ENCODE peak calls at places on chromosomes 4 and X, in nine cellular contexts. One of them, this sample, is unnamed. For H3K9me2, the result is how much of the 10 kb centered on the place peaks cover.

GRCh38 chr4:141587897-141588296 is 48.5 kb upstream of the IL15 start:
- DNase-seq in GM23248: peak
- DNase-seq in MM.1S: no peak
- DNase-seq in HCT116: no peak
- DNase-seq in OCI-LY7: no peak
- DNase-seq in Karpas-422: no peak
- DNase-seq in PC-3: peak
- DNase-seq in SK-N-SH: no peak
- DNase-seq in PC-9: no peak
- DNase-seq in this sample: no peak

GRCh38 chrX:150547511-150548115 is 20.8 kb upstream of the MTM1 start:
- DNase-seq in GM23248: peak
- DNase-seq in MM.1S: peak
- DNase-seq in HCT116: no peak
- DNase-seq in OCI-LY7: no peak
- DNase-seq in Karpas-422: peak
- DNase-seq in PC-3: no peak
- DNase-seq in SK-N-SH: peak
- DNase-seq in PC-9: no peak
- DNase-seq in this sample: peak

GRCh38 chr4:52842788-52843187 is 19.3 kb upstream of the RASL11B start:
- DNase-seq in GM23248: no peak
- DNase-seq in MM.1S: no peak
- DNase-seq in HCT116: no peak
- DNase-seq in OCI-LY7: no peak
- DNase-seq in Karpas-422: no peak
- DNase-seq in PC-3: no peak
- DNase-seq in SK-N-SH: no peak
- DNase-seq in PC-9: no peak
- DNase-seq in this sample: no peak

GRCh38 chr4:74283614-74284013 is 24.7 kb upstream of the EPGN start:
- DNase-seq in GM23248: peak
- DNase-seq in MM.1S: no peak
- DNase-seq in HCT116: peak
- DNase-seq in OCI-LY7: no peak
- DNase-seq in Karpas-422: no peak
- DNase-seq in PC-3: peak
- DNase-seq in SK-N-SH: no peak
- DNase-seq in PC-9: peak
- DNase-seq in this sample: no peak

GRCh38 chrX:72120798-72121197 is 10.9 kb downstream of the RTL5 start:
- DNase-seq in GM23248: peak
- DNase-seq in MM.1S: no peak
- DNase-seq in HCT116: no peak
- DNase-seq in OCI-LY7: no peak
- DNase-seq in Karpas-422: no peak
- DNase-seq in PC-3: peak
- DNase-seq in SK-N-SH: peak
- DNase-seq in PC-9: no peak
- DNase-seq in this sample: no peak

GRCh38 chr4:89161841-89162240 is 50.5 kb downstream of the TIGD2 start:
- DNase-seq in GM23248: peak
- DNase-seq in MM.1S: no peak
- DNase-seq in HCT116: no peak
- DNase-seq in OCI-LY7: no peak
- DNase-seq in Karpas-422: no peak
- DNase-seq in PC-3: peak
- DNase-seq in SK-N-SH: no peak
- DNase-seq in PC-9: no peak
- DNase-seq in this sample: no peak

GRCh38 chr4:76987153-76987562 is 37.6 kb downstream of the SEPTIN11 start:
- DNase-seq in GM23248: peak
- DNase-seq in MM.1S: no peak
- DNase-seq in HCT116: no peak
- DNase-seq in OCI-LY7: no peak
- DNase-seq in Karpas-422: no peak
- DNase-seq in PC-3: no peak
- DNase-seq in SK-N-SH: no peak
- DNase-seq in PC-9: no peak
- DNase-seq in this sample: peak

GRCh38 chr4:163913571-163913970 is 419.1 kb downstream of the TMA16 start:
- DNase-seq in GM23248: no peak
- DNase-seq in MM.1S: no peak
- DNase-seq in HCT116: no peak
- DNase-seq in OCI-LY7: no peak
- DNase-seq in Karpas-422: no peak
- DNase-seq in PC-3: no peak
- DNase-seq in SK-N-SH: no peak
- DNase-seq in PC-9: no peak
- DNase-seq in this sample: no peak

GRCh38 chrX:8726031-8726652 is 5.8 kb downstream of the ANOS1 start:
- DNase-seq in GM23248: peak
- DNase-seq in MM.1S: no peak
- DNase-seq in HCT116: no peak
- DNase-seq in OCI-LY7: no peak
- DNase-seq in Karpas-422: no peak
- DNase-seq in PC-3: peak
- DNase-seq in SK-N-SH: no peak
- DNase-seq in PC-9: peak
- DNase-seq in this sample: peak

GRCh38 chrX:71867680-71868079 is 43.0 kb upstream of the NHSL2 start:
- DNase-seq in GM23248: no peak
- DNase-seq in MM.1S: no peak
- DNase-seq in HCT116: no peak
- DNase-seq in OCI-LY7: no peak
- DNase-seq in Karpas-422: no peak
- DNase-seq in PC-3: no peak
- DNase-seq in SK-N-SH: no peak
- DNase-seq in PC-9: no peak
- DNase-seq in this sample: no peak

GRCh38 chr4:124177647-124178425 is 534.7 kb downstream of the ANKRD50 start:
- DNase-seq in GM23248: peak
- DNase-seq in MM.1S: no peak
- DNase-seq in HCT116: no peak
- DNase-seq in OCI-LY7: no peak
- DNase-seq in Karpas-422: no peak
- DNase-seq in PC-3: peak
- DNase-seq in SK-N-SH: no peak
- DNase-seq in PC-9: peak
- DNase-seq in this sample: no peak

GRCh38 chrX:5051831-5052491 is 1176.7 kb downstream of the NLGN4X start:
- DNase-seq in GM23248: no peak
- DNase-seq in MM.1S: no peak
- DNase-seq in HCT116: no peak
- DNase-seq in OCI-LY7: no peak
- DNase-seq in Karpas-422: no peak
- DNase-seq in PC-3: peak
- DNase-seq in SK-N-SH: no peak
- DNase-seq in PC-9: peak
- DNase-seq in this sample: no peak

GRCh38 chr4:128228778-128229457 is 58.7 kb downstream of the PGRMC2 start:
- DNase-seq in GM23248: peak
- DNase-seq in MM.1S: no peak
- DNase-seq in HCT116: no peak
- DNase-seq in OCI-LY7: no peak
- DNase-seq in Karpas-422: no peak
- DNase-seq in PC-3: peak
- DNase-seq in SK-N-SH: peak
- DNase-seq in PC-9: no peak
- DNase-seq in this sample: no peak

GRCh38 chr4:38663801-38664703 is at the start of gene KLF3:
- DNase-seq in GM23248: peak
- DNase-seq in MM.1S: peak
- DNase-seq in HCT116: peak
- DNase-seq in OCI-LY7: peak
- DNase-seq in Karpas-422: peak
- DNase-seq in PC-3: peak
- DNase-seq in SK-N-SH: peak
- DNase-seq in PC-9: peak
- DNase-seq in this sample: peak

GRCh38 chr4:185774815-185775684 is 36.9 kb downstream of the SORBS2 start:
- DNase-seq in GM23248: peak
- DNase-seq in MM.1S: no peak
- DNase-seq in HCT116: no peak
- DNase-seq in OCI-LY7: no peak
- DNase-seq in Karpas-422: no peak
- DNase-seq in PC-3: peak
- DNase-seq in SK-N-SH: no peak
- DNase-seq in PC-9: no peak
- DNase-seq in this sample: peak

GRCh38 chrX:104707572-104707971 is 141.6 kb downstream of the IL1RAPL2 start:
- DNase-seq in GM23248: no peak
- DNase-seq in MM.1S: no peak
- DNase-seq in HCT116: no peak
- DNase-seq in OCI-LY7: no peak
- DNase-seq in Karpas-422: no peak
- DNase-seq in PC-3: peak
- DNase-seq in SK-N-SH: no peak
- DNase-seq in PC-9: no peak
- DNase-seq in this sample: no peak

GRCh38 chr4:156968479-156968984 is 3.1 kb downstream of the PDGFC start:
- DNase-seq in GM23248: peak
- DNase-seq in MM.1S: peak
- DNase-seq in HCT116: peak
- DNase-seq in OCI-LY7: peak
- DNase-seq in Karpas-422: peak
- DNase-seq in PC-3: peak
- DNase-seq in SK-N-SH: peak
- DNase-seq in PC-9: peak
- DNase-seq in this sample: peak

GRCh38 chr4:94507708-94508107 is 56.0 kb downstream of the PDLIM5 start:
- DNase-seq in GM23248: peak
- DNase-seq in MM.1S: no peak
- DNase-seq in HCT116: peak
- DNase-seq in OCI-LY7: no peak
- DNase-seq in Karpas-422: no peak
- DNase-seq in PC-3: peak
- DNase-seq in SK-N-SH: no peak
- DNase-seq in PC-9: peak
- DNase-seq in this sample: no peak

DNA sequence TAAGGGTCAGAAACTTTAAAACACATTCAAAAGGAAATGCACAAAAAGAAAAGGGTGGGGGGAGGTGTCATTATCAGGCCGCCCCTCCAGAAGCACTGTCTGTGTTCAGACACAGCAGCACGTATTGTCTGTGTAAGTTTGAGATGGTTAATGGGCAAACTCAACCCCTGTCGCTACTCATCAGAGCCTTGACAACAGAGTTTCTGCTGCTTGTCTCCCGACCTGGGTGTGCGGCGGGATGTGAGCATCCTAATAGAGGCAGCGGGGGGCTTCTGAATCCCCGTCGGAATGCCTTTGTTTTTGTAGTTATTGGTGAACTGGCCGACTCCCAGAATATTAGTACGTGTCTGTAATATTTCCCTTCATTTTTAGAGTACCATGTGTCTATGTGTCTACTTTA is 158.9 kb downstream of the DCTD start:
- DNase-seq in GM23248: no peak
- DNase-seq in MM.1S: no peak
- DNase-seq in HCT116: no peak
- DNase-seq in OCI-LY7: no peak
- DNase-seq in Karpas-422: no peak
- DNase-seq in PC-3: no peak
- DNase-seq in SK-N-SH: no peak
- DNase-seq in PC-9: no peak
- DNase-seq in this sample: peak
- H2AFZ ChIP-seq in GM23248: no peak
- H2AFZ ChIP-seq in MM.1S: no peak
- H2AFZ ChIP-seq in HCT116: no peak
- H2AFZ ChIP-seq in OCI-LY7: no peak
- H2AFZ ChIP-seq in Karpas-422: no peak
- H2AFZ ChIP-seq in PC-3: no peak
- H2AFZ ChIP-seq in SK-N-SH: no peak
- H2AFZ ChIP-seq in PC-9: no peak
- H2AFZ ChIP-seq in this sample: no peak

DNA sequence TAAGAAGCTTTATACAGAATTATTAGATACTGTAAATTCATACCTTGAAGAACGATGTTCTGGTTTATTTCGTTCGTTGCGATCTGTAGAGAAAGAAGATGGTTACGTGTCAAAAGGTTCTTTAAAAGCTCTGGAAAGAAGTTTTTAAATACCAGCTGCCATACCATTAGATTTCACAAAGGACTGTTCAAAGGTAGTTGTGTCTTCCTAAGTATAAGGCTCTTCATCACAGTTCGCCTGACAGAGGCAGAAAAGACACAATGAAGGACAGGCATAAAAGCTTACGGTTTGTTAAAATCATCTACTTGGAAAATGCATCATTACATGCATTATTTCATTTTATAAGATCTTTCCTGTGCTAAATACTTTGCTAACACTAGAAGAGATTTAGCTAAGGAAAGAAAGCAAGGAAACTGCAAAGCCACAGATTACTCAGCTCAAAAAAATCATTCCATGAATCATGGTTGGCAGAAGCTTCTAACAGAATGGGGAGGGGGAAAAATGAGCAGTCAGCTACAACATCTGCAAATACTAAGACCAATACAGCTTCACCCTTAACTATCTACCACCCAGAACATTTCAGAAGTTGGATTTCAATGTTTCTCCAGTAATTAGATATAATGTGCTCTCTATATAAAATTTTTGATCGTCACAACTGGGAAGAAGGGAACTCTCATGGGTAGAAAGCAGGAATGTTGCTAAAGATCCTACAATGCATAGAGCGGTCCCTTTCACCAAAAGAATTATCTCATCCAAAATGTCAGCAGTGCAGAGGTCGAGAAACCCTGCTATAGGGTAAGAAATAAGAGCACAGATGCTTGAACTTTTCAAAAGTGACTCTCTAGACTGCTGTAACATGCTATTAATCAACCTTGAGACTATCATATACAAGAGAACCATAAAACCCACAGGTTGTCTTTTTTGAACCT is 50.7 kb upstream of the PRSS48 start:
- DNase-seq in GM23248: peak
- DNase-seq in MM.1S: no peak
- DNase-seq in HCT116: peak
- DNase-seq in OCI-LY7: no peak
- DNase-seq in Karpas-422: no peak
- DNase-seq in PC-3: peak
- DNase-seq in SK-N-SH: no peak
- DNase-seq in PC-9: no peak
- DNase-seq in this sample: no peak
- H3K4me3 ChIP-seq in GM23248: peak
- H3K4me3 ChIP-seq in MM.1S: no peak
- H3K4me3 ChIP-seq in HCT116: no peak
- H3K4me3 ChIP-seq in OCI-LY7: no peak
- H3K4me3 ChIP-seq in Karpas-422: no peak
- H3K4me3 ChIP-seq in PC-3: peak
- H3K4me3 ChIP-seq in SK-N-SH: peak
- H3K4me3 ChIP-seq in PC-9: no peak
- H3K4me3 ChIP-seq in this sample: no peak

GRCh38 chr4:3642806-3643517 is 110.7 kb upstream of the LRPAP1 start:
- DNase-seq in GM23248: no peak
- DNase-seq in MM.1S: no peak
- DNase-seq in HCT116: no peak
- DNase-seq in OCI-LY7: no peak
- DNase-seq in Karpas-422: no peak
- DNase-seq in PC-3: no peak
- DNase-seq in SK-N-SH: no peak
- DNase-seq in PC-9: no peak
- DNase-seq in this sample: no peak
- H3K9me2 ChIP-seq in GM23248: under half
- H3K9me2 ChIP-seq in MM.1S: under half
- H3K9me2 ChIP-seq in HCT116: under half
- H3K9me2 ChIP-seq in OCI-LY7: under half
- H3K9me2 ChIP-seq in Karpas-422: under half
- H3K9me2 ChIP-seq in PC-3: under half
- H3K9me2 ChIP-seq in SK-N-SH: under half
- H3K9me2 ChIP-seq in PC-9: under half
- H3K9me2 ChIP-seq in this sample: under half

GRCh38 chrX:47278684-47279083 is 45.9 kb downstream of the USP11 start:
- DNase-seq in GM23248: peak
- DNase-seq in MM.1S: no peak
- DNase-seq in HCT116: no peak
- DNase-seq in OCI-LY7: no peak
- DNase-seq in Karpas-422: no peak
- DNase-seq in PC-3: peak
- DNase-seq in SK-N-SH: no peak
- DNase-seq in PC-9: peak
- DNase-seq in this sample: no peak
- H2AFZ ChIP-seq in GM23248: peak
- H2AFZ ChIP-seq in MM.1S: no peak
- H2AFZ ChIP-seq in HCT116: no peak
- H2AFZ ChIP-seq in OCI-LY7: no peak
- H2AFZ ChIP-seq in Karpas-422: no peak
- H2AFZ ChIP-seq in PC-3: no peak
- H2AFZ ChIP-seq in SK-N-SH: no peak
- H2AFZ ChIP-seq in PC-9: no peak
- H2AFZ ChIP-seq in this sample: no peak